ENCODE peak calls at places on chromosomes 2 and 18, in eight cellular contexts. W is H7; C is mesendoderm; U is right lobe of liver; H is pancreas; L is Peyer's patch; N is CD4-positive, alpha-beta T cell; Z is naive thymus-derived CD4-positive, alpha-beta T cell. V is an unnamed sample.

GRCh38 chr2:158232476-158232875 is 130.8 kb downstream of the UPP2 start:
- DNase-seq in W (no peak), C (no peak), U (no peak), H (no peak), L (no peak), N (no peak), Z (no peak), V (no peak)

GRCh38 chr2:97749611-97750010 is 36.2 kb downstream of the ZAP70 start:
- DNase-seq in W (peak; percentile 70), C (peak; percentile 37), U (no peak), H (no peak), L (no peak), N (no peak), Z (no peak), V (no peak)

GRCh38 chr2:171923206-171923605 is 945 bp downstream of the HAT1 start:
- DNase-seq in W (no peak), C (no peak), U (no peak), H (no peak), L (no peak), N (no peak), Z (no peak), V (peak; percentile 63)

GRCh38 chr18:25494888-25495287 is 142.9 kb upstream of the ZNF521 start:
- DNase-seq in W (no peak), C (no peak), U (no peak), H (no peak), L (no peak), N (no peak), Z (no peak), V (no peak)

GRCh38 chr18:27712066-27712465 is 464.9 kb downstream of the CDH2 start:
- DNase-seq in W (no peak), C (peak; percentile 12), U (no peak), H (no peak), L (no peak), N (no peak), Z (no peak), V (no peak)

GRCh38 chr2:130341562-130342019 is 1.1 kb upstream of the IMP4 start:
- DNase-seq in W (peak; percentile 78), C (peak; percentile 42), U (no peak), H (no peak), L (peak; percentile 40), N (no peak), Z (no peak), V (no peak)

GRCh38 chr18:58893388-58894099 is 28.9 kb downstream of the ZNF532 start:
- DNase-seq in W (no peak), C (no peak), U (no peak), H (no peak), L (no peak), N (no peak), Z (no peak), V (no peak)

GRCh38 chr2:178417916-178418315 is 33.1 kb downstream of the PRKRA start:
- DNase-seq in W (no peak), C (no peak), U (no peak), H (no peak), L (no peak), N (no peak), Z (no peak), V (no peak)

GRCh38 chr2:33893801-33894200 is 294.7 kb upstream of the FAM98A start:
- DNase-seq in W (no peak), C (no peak), U (no peak), H (no peak), L (no peak), N (no peak), Z (no peak), V (no peak)

GRCh38 chr2:21006423-21007128 is 37.3 kb downstream of the APOB start:
- DNase-seq in W (no peak), C (no peak), U (no peak), H (no peak), L (no peak), N (no peak), Z (no peak), V (no peak)

GRCh38 chr2:189952536-189953109 is 109.9 kb downstream of the MSTN start:
- DNase-seq in W (no peak), C (no peak), U (no peak), H (no peak), L (no peak), N (no peak), Z (no peak), V (no peak)

GRCh38 chr2:159454185-159454584 is 162.2 kb downstream of the BAZ2B start:
- DNase-seq in W (no peak), C (no peak), U (no peak), H (no peak), L (no peak), N (no peak), Z (no peak), V (no peak)

GRCh38 chr2:23745726-23746105 is 181.2 kb downstream of the ATAD2B start:
- DNase-seq in W (no peak), C (no peak), U (no peak), H (no peak), L (no peak), N (no peak), Z (no peak), V (no peak)

DNA sequence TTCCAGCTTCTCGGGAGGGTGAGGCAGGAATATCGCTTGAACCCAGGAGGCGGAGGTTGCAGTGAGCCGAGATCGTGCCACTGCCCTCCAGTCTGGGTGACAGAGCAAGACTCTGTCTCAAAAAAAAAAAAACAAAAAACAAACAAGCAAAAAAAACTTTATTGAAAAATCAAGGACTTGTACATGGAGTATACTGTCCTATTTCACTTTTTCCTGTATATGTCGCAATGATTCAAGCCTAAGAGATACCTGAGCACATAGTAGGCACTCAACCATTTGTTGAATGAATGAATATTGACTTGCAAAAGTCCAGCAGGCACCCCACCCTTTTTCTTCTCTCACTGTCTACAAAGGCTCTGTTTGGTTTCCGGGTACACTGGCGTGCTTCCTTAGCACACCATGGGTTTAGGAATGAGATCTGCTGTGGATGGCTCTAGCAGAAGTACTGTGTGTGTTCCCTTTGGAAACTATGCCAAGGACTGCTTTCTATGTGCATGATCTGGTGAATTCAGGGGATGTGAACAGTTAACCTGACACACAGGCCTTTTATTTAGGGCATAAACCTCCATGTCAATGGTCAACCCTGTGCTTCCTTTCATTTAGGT is 6.1 kb downstream of the APCDD1 start:
- DNase-seq in W (no peak), C (no peak), U (no peak), H (no peak), L (no peak), N (no peak), Z (no peak), V (no peak)
- H3K27me3 ChIP-seq in W (peaks cover 15% of the 10 kb centered on the region), C (no peaks in the 10 kb centered on the region), U (no peaks in the 10 kb centered on the region), H (no peaks in the 10 kb centered on the region), L (peaks cover 4% of the 10 kb centered on the region), N (peaks cover 14% of the 10 kb centered on the region), Z (no peaks in the 10 kb centered on the region), V (no peaks in the 10 kb centered on the region)

GRCh38 chr18:78980777-78981651 is 1.4 kb downstream of the SALL3 start:
- DNase-seq in W (peak; percentile 78), C (peak; percentile 74), U (no peak), H (no peak), L (no peak), N (no peak), Z (no peak), V (no peak)

GRCh38 chr18:78981652-78981955 is 2.0 kb downstream of the SALL3 start:
- DNase-seq in W (no peak), C (no peak), U (no peak), H (no peak), L (no peak), N (no peak), Z (no peak), V (no peak)

GRCh38 chr18:78979058-78979680 is 449 bp upstream of the SALL3 start:
- DNase-seq in W (peak; percentile 96), C (peak; percentile 66), U (no peak), H (no peak), L (no peak), N (no peak), Z (no peak), V (no peak)

GRCh38 chr18:78979682-78980278 is at the start of gene SALL3:
- DNase-seq in W (peak; percentile 97), C (peak; percentile 87), U (no peak), H (no peak), L (no peak), N (no peak), Z (no peak), V (no peak)

DNA sequence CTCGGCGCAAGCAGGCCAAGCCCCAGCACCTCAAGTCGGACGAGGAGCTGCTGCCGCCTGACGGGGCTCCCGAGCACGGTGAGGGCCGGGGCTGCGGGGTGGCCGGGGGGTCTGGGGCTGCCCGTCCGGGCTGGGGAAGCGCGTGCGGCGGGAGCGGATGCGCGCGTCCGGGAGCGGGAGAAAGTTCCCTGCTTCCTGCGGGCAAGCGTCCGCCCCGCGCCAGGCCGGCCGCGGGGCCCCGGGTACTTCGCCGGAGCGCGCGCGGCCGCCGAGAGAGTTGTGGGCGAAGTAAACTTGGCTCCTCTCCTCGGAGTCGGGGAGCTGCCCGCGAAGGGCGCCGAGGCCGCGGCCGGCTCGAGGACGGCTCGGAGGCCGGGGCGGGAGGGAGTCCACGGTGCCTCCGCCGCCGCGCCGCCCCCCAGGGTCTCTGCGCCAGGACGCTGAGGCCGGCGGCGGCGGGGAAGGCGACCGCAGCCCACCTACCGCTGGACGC is 707 bp downstream of the SALL3 start:
- DNase-seq in W (peak; percentile 87), C (peak; percentile 57), U (no peak), H (peak; percentile 54), L (no peak), N (no peak), Z (no peak), V (no peak)
- H3K27me3 ChIP-seq in W (peaks cover 44% of the 10 kb centered on the region), C (peaks cover 17% of the 10 kb centered on the region), U (peaks cover 8% of the 10 kb centered on the region), H (peaks cover 63% of the 10 kb centered on the region), L (peaks cover 43% of the 10 kb centered on the region), N (peaks cover 81% of the 10 kb centered on the region), Z (peaks cover 13% of the 10 kb centered on the region), V (no peaks in the 10 kb centered on the region)

GRCh38 chr2:218867900-218868299 is 8.3 kb downstream of the WNT6 start:
- DNase-seq in W (no peak), C (no peak), U (no peak), H (no peak), L (no peak), N (no peak), Z (no peak), V (no peak)
- H3K27me3 ChIP-seq in W (peaks cover 86% of the 10 kb centered on the region), C (peaks cover 58% of the 10 kb centered on the region), U (no peaks in the 10 kb centered on the region), H (peaks cover 19% of the 10 kb centered on the region), L (peaks cover 26% of the 10 kb centered on the region), N (peaks cover 36% of the 10 kb centered on the region), Z (peaks cover 3% of the 10 kb centered on the region), V (no peaks in the 10 kb centered on the region)

GRCh38 chr2:173400760-173401159 is 46.1 kb downstream of the CDCA7 start:
- DNase-seq in W (no peak), C (peak; percentile 79), U (no peak), H (no peak), L (no peak), N (no peak), Z (no peak), V (no peak)
- H3K27me3 ChIP-seq in W (peaks cover 2% of the 10 kb centered on the region), C (no peaks in the 10 kb centered on the region), U (no peaks in the 10 kb centered on the region), H (peaks cover 24% of the 10 kb centered on the region), L (no peaks in the 10 kb centered on the region), N (peaks cover 59% of the 10 kb centered on the region), Z (peaks cover 7% of the 10 kb centered on the region), V (no peaks in the 10 kb centered on the region)

V was measured in aorta.